ENCODE peak calls at places on chromosomes 1 and 21, in ten cellular contexts. One of them, this sample, is unnamed.

GRCh38 chr1:116356067-116356466 is 17.0 kb upstream of the ATP1A1 start:
- DNase-seq in activated CD4-positive, alpha-beta T cell treated with anti-CD3 and anti-CD28 coated beads, Interleukin-2, amount 10 ng/mL, durations not matched to agents 7 days and 5 days: no peak
- DNase-seq in mesenchymal stem cell: no peak
- DNase-seq in activated T-helper 1 cell treated with anti-CD3 and anti-CD28 coated beads, Interleukin-2, amount 50 U/mL, for 16 hours: no peak
- DNase-seq in fibroblast of lung: no peak
- DNase-seq in HCT116: no peak
- DNase-seq in EL: no peak
- DNase-seq in activated CD4-positive, CD25-positive, alpha-beta regulatory T cell: no peak
- DNase-seq in GM12865: no peak
- DNase-seq in mucosa of gallbladder: no peak
- DNase-seq in this sample: no peak

GRCh38 chr1:119220980-119221379 is 80.5 kb upstream of the WARS2 start:
- DNase-seq in activated CD4-positive, alpha-beta T cell treated with anti-CD3 and anti-CD28 coated beads, Interleukin-2, amount 10 ng/mL, durations not matched to agents 7 days and 5 days: no peak
- DNase-seq in mesenchymal stem cell: no peak
- DNase-seq in activated T-helper 1 cell treated with anti-CD3 and anti-CD28 coated beads, Interleukin-2, amount 50 U/mL, for 16 hours: no peak
- DNase-seq in fibroblast of lung: no peak
- DNase-seq in HCT116: no peak
- DNase-seq in EL: peak
- DNase-seq in activated CD4-positive, CD25-positive, alpha-beta regulatory T cell: no peak
- DNase-seq in GM12865: no peak
- DNase-seq in mucosa of gallbladder: no peak
- DNase-seq in this sample: no peak

GRCh38 chr1:231990388-231990787 is 363.8 kb downstream of the DISC1 start:
- DNase-seq in activated CD4-positive, alpha-beta T cell treated with anti-CD3 and anti-CD28 coated beads, Interleukin-2, amount 10 ng/mL, durations not matched to agents 7 days and 5 days: no peak
- DNase-seq in mesenchymal stem cell: no peak
- DNase-seq in activated T-helper 1 cell treated with anti-CD3 and anti-CD28 coated beads, Interleukin-2, amount 50 U/mL, for 16 hours: no peak
- DNase-seq in fibroblast of lung: no peak
- DNase-seq in HCT116: no peak
- DNase-seq in EL: no peak
- DNase-seq in activated CD4-positive, CD25-positive, alpha-beta regulatory T cell: no peak
- DNase-seq in GM12865: no peak
- DNase-seq in mucosa of gallbladder: no peak
- DNase-seq in this sample: no peak

GRCh38 chr21:37207441-37208009 is 59.6 kb downstream of the VPS26C start:
- DNase-seq in activated CD4-positive, alpha-beta T cell treated with anti-CD3 and anti-CD28 coated beads, Interleukin-2, amount 10 ng/mL, durations not matched to agents 7 days and 5 days: peak
- DNase-seq in mesenchymal stem cell: no peak
- DNase-seq in activated T-helper 1 cell treated with anti-CD3 and anti-CD28 coated beads, Interleukin-2, amount 50 U/mL, for 16 hours: no peak
- DNase-seq in fibroblast of lung: peak
- DNase-seq in HCT116: peak
- DNase-seq in EL: no peak
- DNase-seq in activated CD4-positive, CD25-positive, alpha-beta regulatory T cell: no peak
- DNase-seq in GM12865: peak
- DNase-seq in mucosa of gallbladder: no peak
- DNase-seq in this sample: no peak

GRCh38 chr1:18241932-18242331 is 134.3 kb downstream of the IGSF21 start:
- DNase-seq in activated CD4-positive, alpha-beta T cell treated with anti-CD3 and anti-CD28 coated beads, Interleukin-2, amount 10 ng/mL, durations not matched to agents 7 days and 5 days: no peak
- DNase-seq in mesenchymal stem cell: no peak
- DNase-seq in activated T-helper 1 cell treated with anti-CD3 and anti-CD28 coated beads, Interleukin-2, amount 50 U/mL, for 16 hours: no peak
- DNase-seq in fibroblast of lung: no peak
- DNase-seq in HCT116: no peak
- DNase-seq in EL: no peak
- DNase-seq in activated CD4-positive, CD25-positive, alpha-beta regulatory T cell: no peak
- DNase-seq in GM12865: no peak
- DNase-seq in mucosa of gallbladder: no peak
- DNase-seq in this sample: no peak

GRCh38 chr1:20485527-20486456 is at the start of gene CAMK2N1:
- DNase-seq in activated CD4-positive, alpha-beta T cell treated with anti-CD3 and anti-CD28 coated beads, Interleukin-2, amount 10 ng/mL, durations not matched to agents 7 days and 5 days: peak
- DNase-seq in mesenchymal stem cell: peak
- DNase-seq in activated T-helper 1 cell treated with anti-CD3 and anti-CD28 coated beads, Interleukin-2, amount 50 U/mL, for 16 hours: peak
- DNase-seq in fibroblast of lung: peak
- DNase-seq in HCT116: no peak
- DNase-seq in EL: peak
- DNase-seq in activated CD4-positive, CD25-positive, alpha-beta regulatory T cell: peak
- DNase-seq in GM12865: no peak
- DNase-seq in mucosa of gallbladder: peak
- DNase-seq in this sample: no peak

GRCh38 chr1:162992945-162993344 is 76.2 kb upstream of the RGS4 start:
- DNase-seq in activated CD4-positive, alpha-beta T cell treated with anti-CD3 and anti-CD28 coated beads, Interleukin-2, amount 10 ng/mL, durations not matched to agents 7 days and 5 days: no peak
- DNase-seq in mesenchymal stem cell: peak
- DNase-seq in activated T-helper 1 cell treated with anti-CD3 and anti-CD28 coated beads, Interleukin-2, amount 50 U/mL, for 16 hours: no peak
- DNase-seq in fibroblast of lung: no peak
- DNase-seq in HCT116: no peak
- DNase-seq in EL: no peak
- DNase-seq in activated CD4-positive, CD25-positive, alpha-beta regulatory T cell: no peak
- DNase-seq in GM12865: no peak
- DNase-seq in mucosa of gallbladder: no peak
- DNase-seq in this sample: no peak

GRCh38 chr21:37276377-37276776 is 9.2 kb upstream of the VPS26C start:
- DNase-seq in activated CD4-positive, alpha-beta T cell treated with anti-CD3 and anti-CD28 coated beads, Interleukin-2, amount 10 ng/mL, durations not matched to agents 7 days and 5 days: no peak
- DNase-seq in mesenchymal stem cell: no peak
- DNase-seq in activated T-helper 1 cell treated with anti-CD3 and anti-CD28 coated beads, Interleukin-2, amount 50 U/mL, for 16 hours: no peak
- DNase-seq in fibroblast of lung: no peak
- DNase-seq in HCT116: no peak
- DNase-seq in EL: no peak
- DNase-seq in activated CD4-positive, CD25-positive, alpha-beta regulatory T cell: no peak
- DNase-seq in GM12865: no peak
- DNase-seq in mucosa of gallbladder: no peak
- DNase-seq in this sample: no peak

GRCh38 chr21:36803801-36804452 is 105.0 kb downstream of the SIM2 start:
- DNase-seq in activated CD4-positive, alpha-beta T cell treated with anti-CD3 and anti-CD28 coated beads, Interleukin-2, amount 10 ng/mL, durations not matched to agents 7 days and 5 days: no peak
- DNase-seq in mesenchymal stem cell: no peak
- DNase-seq in activated T-helper 1 cell treated with anti-CD3 and anti-CD28 coated beads, Interleukin-2, amount 50 U/mL, for 16 hours: no peak
- DNase-seq in fibroblast of lung: no peak
- DNase-seq in HCT116: no peak
- DNase-seq in EL: no peak
- DNase-seq in activated CD4-positive, CD25-positive, alpha-beta regulatory T cell: no peak
- DNase-seq in GM12865: no peak
- DNase-seq in mucosa of gallbladder: no peak
- DNase-seq in this sample: no peak

GRCh38 chr1:119713538-119714456 is 2.1 kb downstream of the PHGDH start:
- DNase-seq in activated CD4-positive, alpha-beta T cell treated with anti-CD3 and anti-CD28 coated beads, Interleukin-2, amount 10 ng/mL, durations not matched to agents 7 days and 5 days: no peak
- DNase-seq in mesenchymal stem cell: peak
- DNase-seq in activated T-helper 1 cell treated with anti-CD3 and anti-CD28 coated beads, Interleukin-2, amount 50 U/mL, for 16 hours: no peak
- DNase-seq in fibroblast of lung: peak
- DNase-seq in HCT116: no peak
- DNase-seq in EL: peak
- DNase-seq in activated CD4-positive, CD25-positive, alpha-beta regulatory T cell: no peak
- DNase-seq in GM12865: no peak
- DNase-seq in mucosa of gallbladder: no peak
- DNase-seq in this sample: no peak

GRCh38 chr1:47616906-47617305 is 179.1 kb downstream of the FOXD2 start:
- DNase-seq in activated CD4-positive, alpha-beta T cell treated with anti-CD3 and anti-CD28 coated beads, Interleukin-2, amount 10 ng/mL, durations not matched to agents 7 days and 5 days: no peak
- DNase-seq in mesenchymal stem cell: no peak
- DNase-seq in activated T-helper 1 cell treated with anti-CD3 and anti-CD28 coated beads, Interleukin-2, amount 50 U/mL, for 16 hours: no peak
- DNase-seq in fibroblast of lung: no peak
- DNase-seq in HCT116: no peak
- DNase-seq in EL: no peak
- DNase-seq in activated CD4-positive, CD25-positive, alpha-beta regulatory T cell: no peak
- DNase-seq in GM12865: no peak
- DNase-seq in mucosa of gallbladder: peak
- DNase-seq in this sample: no peak

GRCh38 chr1:10299174-10299573 is 88.8 kb downstream of the KIF1B start:
- DNase-seq in activated CD4-positive, alpha-beta T cell treated with anti-CD3 and anti-CD28 coated beads, Interleukin-2, amount 10 ng/mL, durations not matched to agents 7 days and 5 days: no peak
- DNase-seq in mesenchymal stem cell: peak
- DNase-seq in activated T-helper 1 cell treated with anti-CD3 and anti-CD28 coated beads, Interleukin-2, amount 50 U/mL, for 16 hours: no peak
- DNase-seq in fibroblast of lung: no peak
- DNase-seq in HCT116: no peak
- DNase-seq in EL: no peak
- DNase-seq in activated CD4-positive, CD25-positive, alpha-beta regulatory T cell: no peak
- DNase-seq in GM12865: peak
- DNase-seq in mucosa of gallbladder: no peak
- DNase-seq in this sample: no peak

GRCh38 chr1:183200451-183200850 is 14.4 kb downstream of the LAMC2 start:
- DNase-seq in activated CD4-positive, alpha-beta T cell treated with anti-CD3 and anti-CD28 coated beads, Interleukin-2, amount 10 ng/mL, durations not matched to agents 7 days and 5 days: no peak
- DNase-seq in mesenchymal stem cell: no peak
- DNase-seq in activated T-helper 1 cell treated with anti-CD3 and anti-CD28 coated beads, Interleukin-2, amount 50 U/mL, for 16 hours: no peak
- DNase-seq in fibroblast of lung: no peak
- DNase-seq in HCT116: no peak
- DNase-seq in EL: no peak
- DNase-seq in activated CD4-positive, CD25-positive, alpha-beta regulatory T cell: no peak
- DNase-seq in GM12865: no peak
- DNase-seq in mucosa of gallbladder: no peak
- DNase-seq in this sample: no peak

GRCh38 chr1:93025572-93025971 is 53.5 kb upstream of the MTF2 start:
- DNase-seq in activated CD4-positive, alpha-beta T cell treated with anti-CD3 and anti-CD28 coated beads, Interleukin-2, amount 10 ng/mL, durations not matched to agents 7 days and 5 days: no peak
- DNase-seq in mesenchymal stem cell: peak
- DNase-seq in activated T-helper 1 cell treated with anti-CD3 and anti-CD28 coated beads, Interleukin-2, amount 50 U/mL, for 16 hours: no peak
- DNase-seq in fibroblast of lung: no peak
- DNase-seq in HCT116: no peak
- DNase-seq in EL: no peak
- DNase-seq in activated CD4-positive, CD25-positive, alpha-beta regulatory T cell: no peak
- DNase-seq in GM12865: no peak
- DNase-seq in mucosa of gallbladder: no peak
- DNase-seq in this sample: no peak

GRCh38 chr1:235199441-235199840 is 38.4 kb upstream of the RBM34 start:
- DNase-seq in activated CD4-positive, alpha-beta T cell treated with anti-CD3 and anti-CD28 coated beads, Interleukin-2, amount 10 ng/mL, durations not matched to agents 7 days and 5 days: no peak
- DNase-seq in mesenchymal stem cell: peak
- DNase-seq in activated T-helper 1 cell treated with anti-CD3 and anti-CD28 coated beads, Interleukin-2, amount 50 U/mL, for 16 hours: no peak
- DNase-seq in fibroblast of lung: peak
- DNase-seq in HCT116: no peak
- DNase-seq in EL: peak
- DNase-seq in activated CD4-positive, CD25-positive, alpha-beta regulatory T cell: no peak
- DNase-seq in GM12865: peak
- DNase-seq in mucosa of gallbladder: no peak
- DNase-seq in this sample: peak

GRCh38 chr1:244341455-244342450 is 110.0 kb downstream of the ADSS2 start:
- DNase-seq in activated CD4-positive, alpha-beta T cell treated with anti-CD3 and anti-CD28 coated beads, Interleukin-2, amount 10 ng/mL, durations not matched to agents 7 days and 5 days: peak
- DNase-seq in mesenchymal stem cell: no peak
- DNase-seq in activated T-helper 1 cell treated with anti-CD3 and anti-CD28 coated beads, Interleukin-2, amount 50 U/mL, for 16 hours: no peak
- DNase-seq in fibroblast of lung: no peak
- DNase-seq in HCT116: no peak
- DNase-seq in EL: no peak
- DNase-seq in activated CD4-positive, CD25-positive, alpha-beta regulatory T cell: no peak
- DNase-seq in GM12865: no peak
- DNase-seq in mucosa of gallbladder: peak
- DNase-seq in this sample: no peak

GRCh38 chr1:183237046-183237445 is 51.0 kb downstream of the LAMC2 start:
- DNase-seq in activated CD4-positive, alpha-beta T cell treated with anti-CD3 and anti-CD28 coated beads, Interleukin-2, amount 10 ng/mL, durations not matched to agents 7 days and 5 days: no peak
- DNase-seq in mesenchymal stem cell: no peak
- DNase-seq in activated T-helper 1 cell treated with anti-CD3 and anti-CD28 coated beads, Interleukin-2, amount 50 U/mL, for 16 hours: no peak
- DNase-seq in fibroblast of lung: no peak
- DNase-seq in HCT116: no peak
- DNase-seq in EL: no peak
- DNase-seq in activated CD4-positive, CD25-positive, alpha-beta regulatory T cell: no peak
- DNase-seq in GM12865: no peak
- DNase-seq in mucosa of gallbladder: no peak
- DNase-seq in this sample: no peak

GRCh38 chr1:77687519-77687906 is 5.1 kb upstream of the ZZZ3 start:
- DNase-seq in activated CD4-positive, alpha-beta T cell treated with anti-CD3 and anti-CD28 coated beads, Interleukin-2, amount 10 ng/mL, durations not matched to agents 7 days and 5 days: no peak
- DNase-seq in mesenchymal stem cell: peak
- DNase-seq in activated T-helper 1 cell treated with anti-CD3 and anti-CD28 coated beads, Interleukin-2, amount 50 U/mL, for 16 hours: no peak
- DNase-seq in fibroblast of lung: peak
- DNase-seq in HCT116: peak
- DNase-seq in EL: no peak
- DNase-seq in activated CD4-positive, CD25-positive, alpha-beta regulatory T cell: no peak
- DNase-seq in GM12865: no peak
- DNase-seq in mucosa of gallbladder: no peak
- DNase-seq in this sample: no peak

GRCh38 chr1:151832318-151832984 is 849 bp upstream of the RORC start:
- DNase-seq in activated CD4-positive, alpha-beta T cell treated with anti-CD3 and anti-CD28 coated beads, Interleukin-2, amount 10 ng/mL, durations not matched to agents 7 days and 5 days: no peak
- DNase-seq in mesenchymal stem cell: no peak
- DNase-seq in activated T-helper 1 cell treated with anti-CD3 and anti-CD28 coated beads, Interleukin-2, amount 50 U/mL, for 16 hours: no peak
- DNase-seq in fibroblast of lung: peak
- DNase-seq in HCT116: no peak
- DNase-seq in EL: no peak
- DNase-seq in activated CD4-positive, CD25-positive, alpha-beta regulatory T cell: no peak
- DNase-seq in GM12865: no peak
- DNase-seq in mucosa of gallbladder: peak
- DNase-seq in this sample: no peak

GRCh38 chr1:44014365-44015104 is 16.7 kb downstream of the SLC6A9 start:
- DNase-seq in activated CD4-positive, alpha-beta T cell treated with anti-CD3 and anti-CD28 coated beads, Interleukin-2, amount 10 ng/mL, durations not matched to agents 7 days and 5 days: no peak
- DNase-seq in mesenchymal stem cell: no peak
- DNase-seq in activated T-helper 1 cell treated with anti-CD3 and anti-CD28 coated beads, Interleukin-2, amount 50 U/mL, for 16 hours: no peak
- DNase-seq in fibroblast of lung: no peak
- DNase-seq in HCT116: no peak
- DNase-seq in EL: no peak
- DNase-seq in activated CD4-positive, CD25-positive, alpha-beta regulatory T cell: no peak
- DNase-seq in GM12865: no peak
- DNase-seq in mucosa of gallbladder: no peak
- DNase-seq in this sample: no peak

GRCh38 chr1:46547481-46548383 is 3.7 kb downstream of the KNCN start:
- DNase-seq in activated CD4-positive, alpha-beta T cell treated with anti-CD3 and anti-CD28 coated beads, Interleukin-2, amount 10 ng/mL, durations not matched to agents 7 days and 5 days: no peak
- DNase-seq in mesenchymal stem cell: peak
- DNase-seq in activated T-helper 1 cell treated with anti-CD3 and anti-CD28 coated beads, Interleukin-2, amount 50 U/mL, for 16 hours: no peak
- DNase-seq in fibroblast of lung: peak
- DNase-seq in HCT116: peak
- DNase-seq in EL: peak
- DNase-seq in activated CD4-positive, CD25-positive, alpha-beta regulatory T cell: no peak
- DNase-seq in GM12865: peak
- DNase-seq in mucosa of gallbladder: no peak
- DNase-seq in this sample: peak

GRCh38 chr1:11868331-11868730 is 9.6 kb upstream of the NPPB start:
- DNase-seq in activated CD4-positive, alpha-beta T cell treated with anti-CD3 and anti-CD28 coated beads, Interleukin-2, amount 10 ng/mL, durations not matched to agents 7 days and 5 days: no peak
- DNase-seq in mesenchymal stem cell: no peak
- DNase-seq in activated T-helper 1 cell treated with anti-CD3 and anti-CD28 coated beads, Interleukin-2, amount 50 U/mL, for 16 hours: no peak
- DNase-seq in fibroblast of lung: no peak
- DNase-seq in HCT116: no peak
- DNase-seq in EL: no peak
- DNase-seq in activated CD4-positive, CD25-positive, alpha-beta regulatory T cell: no peak
- DNase-seq in GM12865: no peak
- DNase-seq in mucosa of gallbladder: no peak
- DNase-seq in this sample: no peak

GRCh38 chr1:27637052-27637451 is 2.1 kb upstream of the FGR start:
- DNase-seq in activated CD4-positive, alpha-beta T cell treated with anti-CD3 and anti-CD28 coated beads, Interleukin-2, amount 10 ng/mL, durations not matched to agents 7 days and 5 days: no peak
- DNase-seq in mesenchymal stem cell: peak
- DNase-seq in activated T-helper 1 cell treated with anti-CD3 and anti-CD28 coated beads, Interleukin-2, amount 50 U/mL, for 16 hours: no peak
- DNase-seq in fibroblast of lung: no peak
- DNase-seq in HCT116: no peak
- DNase-seq in EL: no peak
- DNase-seq in activated CD4-positive, CD25-positive, alpha-beta regulatory T cell: no peak
- DNase-seq in GM12865: peak
- DNase-seq in mucosa of gallbladder: no peak
- DNase-seq in this sample: no peak

GRCh38 chr1:148318123-148318899 is 164.8 kb downstream of the PPIAL4G start:
- DNase-seq in activated CD4-positive, alpha-beta T cell treated with anti-CD3 and anti-CD28 coated beads, Interleukin-2, amount 10 ng/mL, durations not matched to agents 7 days and 5 days: peak
- DNase-seq in mesenchymal stem cell: no peak
- DNase-seq in activated T-helper 1 cell treated with anti-CD3 and anti-CD28 coated beads, Interleukin-2, amount 50 U/mL, for 16 hours: no peak
- DNase-seq in fibroblast of lung: no peak
- DNase-seq in HCT116: no peak
- DNase-seq in EL: no peak
- DNase-seq in activated CD4-positive, CD25-positive, alpha-beta regulatory T cell: no peak
- DNase-seq in GM12865: peak
- DNase-seq in mucosa of gallbladder: no peak
- DNase-seq in this sample: peak

GRCh38 chr1:26075421-26076144 is 8.2 kb upstream of the TRIM63 start:
- DNase-seq in activated CD4-positive, alpha-beta T cell treated with anti-CD3 and anti-CD28 coated beads, Interleukin-2, amount 10 ng/mL, durations not matched to agents 7 days and 5 days: no peak
- DNase-seq in mesenchymal stem cell: no peak
- DNase-seq in activated T-helper 1 cell treated with anti-CD3 and anti-CD28 coated beads, Interleukin-2, amount 50 U/mL, for 16 hours: no peak
- DNase-seq in fibroblast of lung: no peak
- DNase-seq in HCT116: no peak
- DNase-seq in EL: no peak
- DNase-seq in activated CD4-positive, CD25-positive, alpha-beta regulatory T cell: no peak
- DNase-seq in GM12865: no peak
- DNase-seq in mucosa of gallbladder: peak
- DNase-seq in this sample: peak

GRCh38 chr1:174982971-174983689 is 16.6 kb upstream of the CACYBP start:
- DNase-seq in activated CD4-positive, alpha-beta T cell treated with anti-CD3 and anti-CD28 coated beads, Interleukin-2, amount 10 ng/mL, durations not matched to agents 7 days and 5 days: peak
- DNase-seq in mesenchymal stem cell: peak
- DNase-seq in activated T-helper 1 cell treated with anti-CD3 and anti-CD28 coated beads, Interleukin-2, amount 50 U/mL, for 16 hours: no peak
- DNase-seq in fibroblast of lung: peak
- DNase-seq in HCT116: peak
- DNase-seq in EL: peak
- DNase-seq in activated CD4-positive, CD25-positive, alpha-beta regulatory T cell: peak
- DNase-seq in GM12865: peak
- DNase-seq in mucosa of gallbladder: peak
- DNase-seq in this sample: peak

GRCh38 chr1:153220606-153221303 is 3.4 kb downstream of the PRR9 start:
- DNase-seq in activated CD4-positive, alpha-beta T cell treated with anti-CD3 and anti-CD28 coated beads, Interleukin-2, amount 10 ng/mL, durations not matched to agents 7 days and 5 days: no peak
- DNase-seq in mesenchymal stem cell: no peak
- DNase-seq in activated T-helper 1 cell treated with anti-CD3 and anti-CD28 coated beads, Interleukin-2, amount 50 U/mL, for 16 hours: no peak
- DNase-seq in fibroblast of lung: no peak
- DNase-seq in HCT116: no peak
- DNase-seq in EL: no peak
- DNase-seq in activated CD4-positive, CD25-positive, alpha-beta regulatory T cell: no peak
- DNase-seq in GM12865: no peak
- DNase-seq in mucosa of gallbladder: no peak
- DNase-seq in this sample: peak

GRCh38 chr1:55233149-55233777 is 18.1 kb upstream of the USP24 start:
- DNase-seq in activated CD4-positive, alpha-beta T cell treated with anti-CD3 and anti-CD28 coated beads, Interleukin-2, amount 10 ng/mL, durations not matched to agents 7 days and 5 days: no peak
- DNase-seq in mesenchymal stem cell: peak
- DNase-seq in activated T-helper 1 cell treated with anti-CD3 and anti-CD28 coated beads, Interleukin-2, amount 50 U/mL, for 16 hours: no peak
- DNase-seq in fibroblast of lung: no peak
- DNase-seq in HCT116: no peak
- DNase-seq in EL: peak
- DNase-seq in activated CD4-positive, CD25-positive, alpha-beta regulatory T cell: no peak
- DNase-seq in GM12865: no peak
- DNase-seq in mucosa of gallbladder: no peak
- DNase-seq in this sample: no peak

This sample was measured in Jurkat, Clone E6-1.